ENCODE peak calls at places on chromosomes 4 and X, in nine cellular contexts. One of them, this sample, is unnamed.

GRCh38 chr4:154616731-154617130 is 4.3 kb upstream of the FGG start:
- DNase-seq in kidney: no peak
- DNase-seq in thoracic aorta: no peak
- DNase-seq in CD4-positive, alpha-beta memory T cell: no peak
- DNase-seq in left lung: no peak
- DNase-seq in heart right ventricle: no peak
- DNase-seq in tibial nerve: no peak
- DNase-seq in fibroblast of lung: no peak
- DNase-seq in ovary: no peak
- DNase-seq in this sample: no peak

GRCh38 chrX:9832811-9833210 is 46.6 kb downstream of the SHROOM2 start:
- DNase-seq in kidney: no peak
- DNase-seq in thoracic aorta: no peak
- DNase-seq in CD4-positive, alpha-beta memory T cell: no peak
- DNase-seq in left lung: no peak
- DNase-seq in heart right ventricle: peak
- DNase-seq in tibial nerve: no peak
- DNase-seq in fibroblast of lung: no peak
- DNase-seq in ovary: no peak
- DNase-seq in this sample: no peak

GRCh38 chrX:53086464-53086863 is 4.3 kb downstream of the TSPYL2 start:
- DNase-seq in kidney: peak
- DNase-seq in thoracic aorta: no peak
- DNase-seq in CD4-positive, alpha-beta memory T cell: no peak
- DNase-seq in left lung: no peak
- DNase-seq in heart right ventricle: peak
- DNase-seq in tibial nerve: peak
- DNase-seq in fibroblast of lung: no peak
- DNase-seq in ovary: peak
- DNase-seq in this sample: no peak

GRCh38 chrX:124145749-124146148 is 184.2 kb downstream of the STAG2 start:
- DNase-seq in kidney: no peak
- DNase-seq in thoracic aorta: no peak
- DNase-seq in CD4-positive, alpha-beta memory T cell: no peak
- DNase-seq in left lung: no peak
- DNase-seq in heart right ventricle: no peak
- DNase-seq in tibial nerve: no peak
- DNase-seq in fibroblast of lung: no peak
- DNase-seq in ovary: no peak
- DNase-seq in this sample: no peak

GRCh38 chr4:109121561-109121960 is 180.9 kb downstream of the COL25A1 start:
- DNase-seq in kidney: no peak
- DNase-seq in thoracic aorta: no peak
- DNase-seq in CD4-positive, alpha-beta memory T cell: no peak
- DNase-seq in left lung: no peak
- DNase-seq in heart right ventricle: no peak
- DNase-seq in tibial nerve: no peak
- DNase-seq in fibroblast of lung: no peak
- DNase-seq in ovary: no peak
- DNase-seq in this sample: no peak

GRCh38 chrX:22748093-22748999 is 251.4 kb upstream of the DDX53 start:
- DNase-seq in kidney: no peak
- DNase-seq in thoracic aorta: no peak
- DNase-seq in CD4-positive, alpha-beta memory T cell: peak
- DNase-seq in left lung: no peak
- DNase-seq in heart right ventricle: peak
- DNase-seq in tibial nerve: no peak
- DNase-seq in fibroblast of lung: peak
- DNase-seq in ovary: no peak
- DNase-seq in this sample: no peak

GRCh38 chr4:185792384-185793146 is 19.4 kb downstream of the SORBS2 start:
- DNase-seq in kidney: no peak
- DNase-seq in thoracic aorta: no peak
- DNase-seq in CD4-positive, alpha-beta memory T cell: no peak
- DNase-seq in left lung: no peak
- DNase-seq in heart right ventricle: peak
- DNase-seq in tibial nerve: no peak
- DNase-seq in fibroblast of lung: peak
- DNase-seq in ovary: no peak
- DNase-seq in this sample: peak

GRCh38 chr4:55397024-55397520 is 1.3 kb downstream of the TMEM165 start:
- DNase-seq in kidney: no peak
- DNase-seq in thoracic aorta: peak
- DNase-seq in CD4-positive, alpha-beta memory T cell: no peak
- DNase-seq in left lung: no peak
- DNase-seq in heart right ventricle: peak
- DNase-seq in tibial nerve: no peak
- DNase-seq in fibroblast of lung: no peak
- DNase-seq in ovary: peak
- DNase-seq in this sample: no peak

GRCh38 chr4:171880136-171880535 is 66.9 kb downstream of the GALNTL6 start:
- DNase-seq in kidney: no peak
- DNase-seq in thoracic aorta: no peak
- DNase-seq in CD4-positive, alpha-beta memory T cell: no peak
- DNase-seq in left lung: no peak
- DNase-seq in heart right ventricle: no peak
- DNase-seq in tibial nerve: no peak
- DNase-seq in fibroblast of lung: peak
- DNase-seq in ovary: no peak
- DNase-seq in this sample: peak

GRCh38 chr4:131113704-131114103 is 2017.8 kb downstream of the C4orf33 start:
- DNase-seq in kidney: no peak
- DNase-seq in thoracic aorta: no peak
- DNase-seq in CD4-positive, alpha-beta memory T cell: no peak
- DNase-seq in left lung: no peak
- DNase-seq in heart right ventricle: no peak
- DNase-seq in tibial nerve: no peak
- DNase-seq in fibroblast of lung: no peak
- DNase-seq in ovary: no peak
- DNase-seq in this sample: no peak

GRCh38 chrX:38923451-38923969 is 122.3 kb downstream of the MID1IP1 start:
- DNase-seq in kidney: no peak
- DNase-seq in thoracic aorta: no peak
- DNase-seq in CD4-positive, alpha-beta memory T cell: no peak
- DNase-seq in left lung: no peak
- DNase-seq in heart right ventricle: no peak
- DNase-seq in tibial nerve: no peak
- DNase-seq in fibroblast of lung: no peak
- DNase-seq in ovary: no peak
- DNase-seq in this sample: no peak

GRCh38 chrX:138001219-138001618 is 435.3 kb downstream of the ZIC3 start:
- DNase-seq in kidney: no peak
- DNase-seq in thoracic aorta: no peak
- DNase-seq in CD4-positive, alpha-beta memory T cell: no peak
- DNase-seq in left lung: no peak
- DNase-seq in heart right ventricle: no peak
- DNase-seq in tibial nerve: no peak
- DNase-seq in fibroblast of lung: no peak
- DNase-seq in ovary: no peak
- DNase-seq in this sample: no peak

GRCh38 chrX:76796311-76796710 is 368.8 kb downstream of the MAGEE1 start:
- DNase-seq in kidney: no peak
- DNase-seq in thoracic aorta: no peak
- DNase-seq in CD4-positive, alpha-beta memory T cell: no peak
- DNase-seq in left lung: no peak
- DNase-seq in heart right ventricle: no peak
- DNase-seq in tibial nerve: no peak
- DNase-seq in fibroblast of lung: no peak
- DNase-seq in ovary: no peak
- DNase-seq in this sample: no peak

GRCh38 chrX:39897741-39898097 is 200.0 kb downstream of the BCOR start:
- DNase-seq in kidney: no peak
- DNase-seq in thoracic aorta: no peak
- DNase-seq in CD4-positive, alpha-beta memory T cell: no peak
- DNase-seq in left lung: no peak
- DNase-seq in heart right ventricle: no peak
- DNase-seq in tibial nerve: no peak
- DNase-seq in fibroblast of lung: no peak
- DNase-seq in ovary: no peak
- DNase-seq in this sample: no peak

GRCh38 chr4:14254252-14254651 is 626.7 kb upstream of the BOD1L1 start:
- DNase-seq in kidney: peak
- DNase-seq in thoracic aorta: no peak
- DNase-seq in CD4-positive, alpha-beta memory T cell: no peak
- DNase-seq in left lung: peak
- DNase-seq in heart right ventricle: peak
- DNase-seq in tibial nerve: no peak
- DNase-seq in fibroblast of lung: peak
- DNase-seq in ovary: peak
- DNase-seq in this sample: no peak

GRCh38 chr4:57109847-57110634 is at the start of gene IGFBP7:
- DNase-seq in kidney: peak
- DNase-seq in thoracic aorta: no peak
- DNase-seq in CD4-positive, alpha-beta memory T cell: no peak
- DNase-seq in left lung: peak
- DNase-seq in heart right ventricle: peak
- DNase-seq in tibial nerve: peak
- DNase-seq in fibroblast of lung: no peak
- DNase-seq in ovary: peak
- DNase-seq in this sample: no peak

GRCh38 chr4:83316459-83317170 is 18.0 kb downstream of the HPSE start:
- DNase-seq in kidney: no peak
- DNase-seq in thoracic aorta: no peak
- DNase-seq in CD4-positive, alpha-beta memory T cell: no peak
- DNase-seq in left lung: no peak
- DNase-seq in heart right ventricle: no peak
- DNase-seq in tibial nerve: no peak
- DNase-seq in fibroblast of lung: no peak
- DNase-seq in ovary: no peak
- DNase-seq in this sample: peak

GRCh38 chrX:18410038-18410437 is 15.4 kb upstream of the CDKL5 start:
- DNase-seq in kidney: no peak
- DNase-seq in thoracic aorta: no peak
- DNase-seq in CD4-positive, alpha-beta memory T cell: no peak
- DNase-seq in left lung: no peak
- DNase-seq in heart right ventricle: no peak
- DNase-seq in tibial nerve: no peak
- DNase-seq in fibroblast of lung: peak
- DNase-seq in ovary: no peak
- DNase-seq in this sample: no peak

GRCh38 chr4:114597410-114598115 is 1.0 kb upstream of the UGT8 start:
- DNase-seq in kidney: no peak
- DNase-seq in thoracic aorta: no peak
- DNase-seq in CD4-positive, alpha-beta memory T cell: no peak
- DNase-seq in left lung: no peak
- DNase-seq in heart right ventricle: no peak
- DNase-seq in tibial nerve: no peak
- DNase-seq in fibroblast of lung: no peak
- DNase-seq in ovary: no peak
- DNase-seq in this sample: no peak

GRCh38 chr4:646460-646859 is 21.1 kb downstream of the PDE6B start:
- DNase-seq in kidney: peak
- DNase-seq in thoracic aorta: no peak
- DNase-seq in CD4-positive, alpha-beta memory T cell: no peak
- DNase-seq in left lung: no peak
- DNase-seq in heart right ventricle: no peak
- DNase-seq in tibial nerve: no peak
- DNase-seq in fibroblast of lung: no peak
- DNase-seq in ovary: no peak
- DNase-seq in this sample: no peak

GRCh38 chrX:13693341-13693871 is 4.5 kb downstream of the RAB9A start:
- DNase-seq in kidney: no peak
- DNase-seq in thoracic aorta: no peak
- DNase-seq in CD4-positive, alpha-beta memory T cell: no peak
- DNase-seq in left lung: no peak
- DNase-seq in heart right ventricle: no peak
- DNase-seq in tibial nerve: no peak
- DNase-seq in fibroblast of lung: no peak
- DNase-seq in ovary: no peak
- DNase-seq in this sample: peak

GRCh38 chrX:87167841-87168240 is 349.8 kb upstream of the KLHL4 start:
- DNase-seq in kidney: no peak
- DNase-seq in thoracic aorta: no peak
- DNase-seq in CD4-positive, alpha-beta memory T cell: no peak
- DNase-seq in left lung: no peak
- DNase-seq in heart right ventricle: no peak
- DNase-seq in tibial nerve: no peak
- DNase-seq in fibroblast of lung: no peak
- DNase-seq in ovary: no peak
- DNase-seq in this sample: no peak
- H3K27ac ChIP-seq in kidney: no peak
- H3K27ac ChIP-seq in thoracic aorta: no peak
- H3K27ac ChIP-seq in CD4-positive, alpha-beta memory T cell: no peak
- H3K27ac ChIP-seq in left lung: no peak
- H3K27ac ChIP-seq in heart right ventricle: no peak
- H3K27ac ChIP-seq in tibial nerve: no peak
- H3K27ac ChIP-seq in fibroblast of lung: no peak
- H3K27ac ChIP-seq in ovary: no peak
- H3K27ac ChIP-seq in this sample: no peak

GRCh38 chr4:72312032-72312650 is 256.9 kb downstream of the ADAMTS3 start:
- DNase-seq in kidney: peak
- DNase-seq in thoracic aorta: peak
- DNase-seq in CD4-positive, alpha-beta memory T cell: no peak
- DNase-seq in left lung: peak
- DNase-seq in heart right ventricle: peak
- DNase-seq in tibial nerve: peak
- DNase-seq in fibroblast of lung: peak
- DNase-seq in ovary: peak
- DNase-seq in this sample: peak
- H3K27ac ChIP-seq in kidney: peak
- H3K27ac ChIP-seq in thoracic aorta: peak
- H3K27ac ChIP-seq in CD4-positive, alpha-beta memory T cell: no peak
- H3K27ac ChIP-seq in left lung: peak
- H3K27ac ChIP-seq in heart right ventricle: peak
- H3K27ac ChIP-seq in tibial nerve: peak
- H3K27ac ChIP-seq in fibroblast of lung: peak
- H3K27ac ChIP-seq in ovary: no peak
- H3K27ac ChIP-seq in this sample: peak

GRCh38 chrX:107628662-107629532 is 587 bp downstream of the PRPS1 start:
- DNase-seq in kidney: no peak
- DNase-seq in thoracic aorta: no peak
- DNase-seq in CD4-positive, alpha-beta memory T cell: peak
- DNase-seq in left lung: peak
- DNase-seq in heart right ventricle: peak
- DNase-seq in tibial nerve: no peak
- DNase-seq in fibroblast of lung: peak
- DNase-seq in ovary: peak
- DNase-seq in this sample: no peak
- H3K27ac ChIP-seq in kidney: peak
- H3K27ac ChIP-seq in thoracic aorta: peak
- H3K27ac ChIP-seq in CD4-positive, alpha-beta memory T cell: peak
- H3K27ac ChIP-seq in left lung: peak
- H3K27ac ChIP-seq in heart right ventricle: no peak
- H3K27ac ChIP-seq in tibial nerve: peak
- H3K27ac ChIP-seq in fibroblast of lung: peak
- H3K27ac ChIP-seq in ovary: peak
- H3K27ac ChIP-seq in this sample: peak

DNA sequence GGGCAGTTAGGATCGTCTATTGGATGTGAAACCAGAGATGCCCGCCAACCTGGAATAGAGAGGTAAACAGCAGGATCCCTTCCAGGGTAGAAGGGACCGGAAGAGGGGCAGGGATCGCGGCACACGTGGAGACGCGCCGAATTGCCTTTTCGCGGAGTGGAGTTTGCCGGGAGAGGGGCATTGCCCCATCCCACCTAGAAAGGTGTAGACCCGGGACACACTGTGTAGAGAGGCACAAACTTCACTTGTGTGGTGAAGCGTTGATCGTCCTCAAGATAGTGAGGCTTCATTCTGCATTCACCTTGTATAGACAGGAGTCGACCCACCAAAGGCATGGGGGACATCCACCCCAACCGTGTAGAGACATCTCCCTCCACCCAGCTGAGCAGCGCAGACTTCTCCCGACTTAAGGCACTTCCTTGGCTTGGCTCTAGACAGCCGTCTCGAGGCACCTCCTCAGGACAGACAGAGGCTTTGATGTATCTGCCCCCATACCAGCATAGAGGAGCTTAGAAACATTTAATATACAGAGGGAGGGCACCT is 410 bp downstream of the GNL3L start:
- DNase-seq in kidney: no peak
- DNase-seq in thoracic aorta: no peak
- DNase-seq in CD4-positive, alpha-beta memory T cell: no peak
- DNase-seq in left lung: no peak
- DNase-seq in heart right ventricle: no peak
- DNase-seq in tibial nerve: no peak
- DNase-seq in fibroblast of lung: no peak
- DNase-seq in ovary: no peak
- DNase-seq in this sample: no peak
- H3K27ac ChIP-seq in kidney: peak
- H3K27ac ChIP-seq in thoracic aorta: peak
- H3K27ac ChIP-seq in CD4-positive, alpha-beta memory T cell: peak
- H3K27ac ChIP-seq in left lung: no peak
- H3K27ac ChIP-seq in heart right ventricle: peak
- H3K27ac ChIP-seq in tibial nerve: peak
- H3K27ac ChIP-seq in fibroblast of lung: peak
- H3K27ac ChIP-seq in ovary: no peak
- H3K27ac ChIP-seq in this sample: peak